ENCODE peak calls at places on chromosomes 4 and X, in four cellular contexts. One of them, this sample, is unnamed.

GRCh38 chrX:100695991-100696390 is 35.9 kb downstream of the SYTL4 start:
- DNase-seq in CD4-positive, alpha-beta T cell: no peak
- DNase-seq in IMR-90: peak
- DNase-seq in colonic mucosa: no peak
- DNase-seq in this sample: no peak

GRCh38 chrX:32408389-32408788 is 803.0 kb downstream of the DMD start:
- DNase-seq in CD4-positive, alpha-beta T cell: peak
- DNase-seq in IMR-90: no peak
- DNase-seq in colonic mucosa: no peak
- DNase-seq in this sample: no peak

GRCh38 chr4:124191329-124191728 is 521.2 kb downstream of the ANKRD50 start:
- DNase-seq in IMR-90: no peak
- DNase-seq in CD4-positive, alpha-beta T cell: no peak
- DNase-seq in colonic mucosa: no peak
- DNase-seq in this sample: no peak

GRCh38 chrX:87813566-87813965 is 296.0 kb downstream of the KLHL4 start:
- DNase-seq in CD4-positive, alpha-beta T cell: no peak
- DNase-seq in IMR-90: no peak
- DNase-seq in colonic mucosa: no peak
- DNase-seq in this sample: no peak

GRCh38 chrX:10633722-10634121 is 13.3 kb upstream of the MID1 start:
- DNase-seq in CD4-positive, alpha-beta T cell: no peak
- DNase-seq in colonic mucosa: no peak
- DNase-seq in IMR-90: peak
- DNase-seq in this sample: no peak

GRCh38 chr4:25953740-25954139 is 39.7 kb downstream of the SMIM20 start:
- DNase-seq in IMR-90: peak
- DNase-seq in colonic mucosa: no peak
- DNase-seq in CD4-positive, alpha-beta T cell: no peak
- DNase-seq in this sample: no peak

GRCh38 chrX:119181491-119181890 is 53.9 kb upstream of the KIAA1210 start:
- DNase-seq in colonic mucosa: peak
- DNase-seq in CD4-positive, alpha-beta T cell: no peak
- DNase-seq in IMR-90: no peak
- DNase-seq in this sample: no peak

GRCh38 chrX:124249345-124249744 is 83.1 kb upstream of the TEX13D start:
- DNase-seq in IMR-90: no peak
- DNase-seq in CD4-positive, alpha-beta T cell: no peak
- DNase-seq in colonic mucosa: no peak
- DNase-seq in this sample: no peak

GRCh38 chr4:164536829-164537228 is 217.1 kb upstream of the SMIM31 start:
- DNase-seq in IMR-90: peak
- DNase-seq in CD4-positive, alpha-beta T cell: no peak
- DNase-seq in colonic mucosa: no peak
- DNase-seq in this sample: no peak

GRCh38 chr4:116478343-116478742 is 607.0 kb downstream of the TRAM1L1 start:
- DNase-seq in colonic mucosa: no peak
- DNase-seq in IMR-90: no peak
- DNase-seq in CD4-positive, alpha-beta T cell: no peak
- DNase-seq in this sample: no peak

GRCh38 chr4:122832732-122833131 is 6.1 kb downstream of the FGF2 start:
- DNase-seq in CD4-positive, alpha-beta T cell: no peak
- DNase-seq in IMR-90: peak
- DNase-seq in colonic mucosa: no peak
- DNase-seq in this sample: no peak

GRCh38 chr4:48906283-48907173 is at the start of gene OCIAD2:
- DNase-seq in colonic mucosa: peak
- DNase-seq in CD4-positive, alpha-beta T cell: peak
- DNase-seq in IMR-90: no peak
- DNase-seq in this sample: peak

GRCh38 chrX:95152810-95153209 is 1478.8 kb downstream of the FAM133A start:
- DNase-seq in IMR-90: no peak
- DNase-seq in colonic mucosa: no peak
- DNase-seq in CD4-positive, alpha-beta T cell: no peak
- DNase-seq in this sample: no peak

GRCh38 chr4:100977746-100978397 is 369.5 kb downstream of the PPP3CA start:
- DNase-seq in IMR-90: no peak
- DNase-seq in colonic mucosa: no peak
- DNase-seq in CD4-positive, alpha-beta T cell: no peak
- DNase-seq in this sample: no peak

GRCh38 chrX:115642895-115643530 is 82.0 kb downstream of the PLS3 start:
- DNase-seq in IMR-90: peak
- DNase-seq in CD4-positive, alpha-beta T cell: no peak
- DNase-seq in colonic mucosa: peak
- DNase-seq in this sample: no peak

GRCh38 chrX:24899391-24899790 is 116.4 kb downstream of the ARX start:
- DNase-seq in IMR-90: no peak
- DNase-seq in colonic mucosa: no peak
- DNase-seq in CD4-positive, alpha-beta T cell: no peak
- DNase-seq in this sample: no peak

GRCh38 chr4:20364969-20365368 is 113.3 kb downstream of the SLIT2 start:
- DNase-seq in IMR-90: no peak
- DNase-seq in colonic mucosa: no peak
- DNase-seq in CD4-positive, alpha-beta T cell: no peak
- DNase-seq in this sample: no peak

GRCh38 chr4:29066856-29067255 is 1653.3 kb upstream of the PCDH7 start:
- DNase-seq in IMR-90: peak
- DNase-seq in CD4-positive, alpha-beta T cell: no peak
- DNase-seq in colonic mucosa: no peak
- DNase-seq in this sample: no peak

GRCh38 chr4:187128226-187128625 is 404.6 kb upstream of the FAT1 start:
- DNase-seq in IMR-90: peak
- DNase-seq in CD4-positive, alpha-beta T cell: no peak
- DNase-seq in colonic mucosa: no peak
- DNase-seq in this sample: no peak

GRCh38 chr4:163332526-163333405 is at the start of gene NPY1R:
- DNase-seq in CD4-positive, alpha-beta T cell: no peak
- DNase-seq in IMR-90: peak
- DNase-seq in colonic mucosa: peak
- DNase-seq in this sample: peak

GRCh38 chr4:10079256-10079655 is 37.3 kb downstream of the WDR1 start:
- DNase-seq in CD4-positive, alpha-beta T cell: no peak
- DNase-seq in colonic mucosa: peak
- DNase-seq in IMR-90: no peak
- DNase-seq in this sample: no peak

GRCh38 chrX:40543661-40544328 is 37.0 kb upstream of the ATP6AP2 start:
- DNase-seq in IMR-90: peak
- DNase-seq in colonic mucosa: no peak
- DNase-seq in CD4-positive, alpha-beta T cell: no peak
- DNase-seq in this sample: no peak

GRCh38 chr4:6404611-6405416 is 67.6 kb downstream of the PPP2R2C start:
- DNase-seq in CD4-positive, alpha-beta T cell: no peak
- DNase-seq in colonic mucosa: no peak
- DNase-seq in IMR-90: no peak
- DNase-seq in this sample: no peak

GRCh38 chr4:112361181-112361791 is 64.1 kb downstream of the ALPK1 start:
- DNase-seq in colonic mucosa: no peak
- DNase-seq in IMR-90: peak
- DNase-seq in CD4-positive, alpha-beta T cell: no peak
- DNase-seq in this sample: no peak

GRCh38 chrX:40140706-40141499 is 43.1 kb upstream of the BCOR start:
- DNase-seq in CD4-positive, alpha-beta T cell: no peak
- DNase-seq in IMR-90: peak
- DNase-seq in colonic mucosa: no peak
- DNase-seq in this sample: no peak

GRCh38 chr4:14920759-14921313 is 81.4 kb upstream of the CPEB2 start:
- DNase-seq in CD4-positive, alpha-beta T cell: no peak
- DNase-seq in IMR-90: no peak
- DNase-seq in colonic mucosa: no peak
- DNase-seq in this sample: no peak

GRCh38 chr4:472881-473574 is 25.9 kb downstream of the ZNF721 start:
- DNase-seq in IMR-90: peak
- DNase-seq in colonic mucosa: no peak
- DNase-seq in CD4-positive, alpha-beta T cell: no peak
- DNase-seq in this sample: no peak

GRCh38 chr4:16788893-16789292 is 109.6 kb downstream of the LDB2 start:
- DNase-seq in CD4-positive, alpha-beta T cell: no peak
- DNase-seq in IMR-90: no peak
- DNase-seq in colonic mucosa: no peak
- DNase-seq in this sample: no peak

GRCh38 chr4:165537028-165537648 is 158.3 kb downstream of the CPE start:
- DNase-seq in CD4-positive, alpha-beta T cell: no peak
- DNase-seq in IMR-90: peak
- DNase-seq in colonic mucosa: no peak
- DNase-seq in this sample: no peak

GRCh38 chr4:127506283-127506682 is 126.5 kb upstream of the INTU start:
- DNase-seq in colonic mucosa: no peak
- DNase-seq in CD4-positive, alpha-beta T cell: no peak
- DNase-seq in IMR-90: no peak
- DNase-seq in this sample: no peak

GRCh38 chrX:120839506-120839905 is 36.2 kb downstream of the CT47B1 start:
- DNase-seq in CD4-positive, alpha-beta T cell: no peak
- DNase-seq in colonic mucosa: no peak
- DNase-seq in IMR-90: no peak
- DNase-seq in this sample: no peak

GRCh38 chr4:19850909-19851308 is 400.8 kb upstream of the SLIT2 start:
- DNase-seq in CD4-positive, alpha-beta T cell: no peak
- DNase-seq in IMR-90: peak
- DNase-seq in colonic mucosa: no peak
- DNase-seq in this sample: no peak

GRCh38 chr4:56656346-56656643 is 24.8 kb downstream of the HOPX start:
- DNase-seq in CD4-positive, alpha-beta T cell: peak
- DNase-seq in IMR-90: no peak
- DNase-seq in colonic mucosa: no peak
- DNase-seq in this sample: no peak

GRCh38 chrX:17859609-17860178 is 1.4 kb downstream of the RAI2 start:
- DNase-seq in CD4-positive, alpha-beta T cell: peak
- DNase-seq in IMR-90: no peak
- DNase-seq in colonic mucosa: no peak
- DNase-seq in this sample: no peak

GRCh38 chr4:10188400-10189004 is 71.9 kb upstream of the WDR1 start:
- DNase-seq in colonic mucosa: no peak
- DNase-seq in IMR-90: no peak
- DNase-seq in CD4-positive, alpha-beta T cell: no peak
- DNase-seq in this sample: no peak

GRCh38 chrX:71627588-71628404 is 9.5 kb upstream of the CXCR3 start:
- DNase-seq in IMR-90: no peak
- DNase-seq in CD4-positive, alpha-beta T cell: no peak
- DNase-seq in colonic mucosa: no peak
- DNase-seq in this sample: no peak

GRCh38 chr4:155675709-155676429 is 9.2 kb downstream of the GUCY1A1 start:
- DNase-seq in colonic mucosa: no peak
- DNase-seq in CD4-positive, alpha-beta T cell: no peak
- DNase-seq in IMR-90: no peak
- DNase-seq in this sample: no peak

GRCh38 chr4:73308286-73308685 is 49.7 kb upstream of the ANKRD17 start:
- DNase-seq in CD4-positive, alpha-beta T cell: no peak
- DNase-seq in colonic mucosa: no peak
- DNase-seq in IMR-90: peak
- DNase-seq in this sample: no peak
- TF ChIP-seq CTCF in CD4-positive, alpha-beta T cell: no peak
- TF ChIP-seq CTCF in colonic mucosa: no peak
- TF ChIP-seq CTCF in IMR-90: peak
- TF ChIP-seq CTCF in this sample: peak

GRCh38 chr4:94451669-94452475 is at the start of gene PDLIM5:
- DNase-seq in colonic mucosa: peak
- DNase-seq in IMR-90: peak
- DNase-seq in CD4-positive, alpha-beta T cell: peak
- DNase-seq in this sample: peak
- TF ChIP-seq CTCF in colonic mucosa: no peak
- TF ChIP-seq CTCF in IMR-90: no peak
- TF ChIP-seq CTCF in CD4-positive, alpha-beta T cell: no peak
- TF ChIP-seq CTCF in this sample: no peak

GRCh38 chr4:139453041-139453370 is 915 bp upstream of the RAB33B start:
- DNase-seq in IMR-90: no peak
- DNase-seq in colonic mucosa: peak
- DNase-seq in CD4-positive, alpha-beta T cell: peak
- DNase-seq in this sample: no peak
- TF ChIP-seq CTCF in IMR-90: peak
- TF ChIP-seq CTCF in colonic mucosa: peak
- TF ChIP-seq CTCF in CD4-positive, alpha-beta T cell: peak
- TF ChIP-seq CTCF in this sample: peak

DNA sequence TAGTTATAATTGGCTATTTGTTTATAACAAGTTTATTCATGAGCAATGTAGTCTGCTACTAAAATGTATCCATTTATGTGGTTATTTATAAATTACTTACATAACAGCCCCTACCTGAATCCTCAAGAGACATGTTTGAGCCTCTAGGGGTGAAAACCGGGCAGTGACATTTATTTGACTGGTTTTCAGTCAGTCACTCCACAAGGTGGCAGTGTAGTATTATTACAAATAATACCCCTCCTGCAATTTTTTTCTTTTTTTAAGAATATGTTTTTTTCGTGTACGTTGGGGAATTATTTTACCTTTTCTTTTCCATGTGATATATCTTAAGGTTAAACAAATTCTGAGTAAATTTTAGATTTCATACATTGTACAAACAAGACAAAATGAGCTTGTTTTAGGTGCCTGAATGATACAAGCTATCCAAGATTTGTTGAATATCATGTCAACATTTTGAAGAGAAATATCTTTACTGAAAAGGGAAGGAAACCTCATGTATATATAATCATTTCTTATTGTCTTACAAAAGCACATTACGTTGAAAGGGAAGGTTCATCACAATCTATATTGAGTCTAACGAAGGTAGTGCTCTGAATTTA is 598.7 kb upstream of the TECRL start:
- DNase-seq in IMR-90: no peak
- DNase-seq in colonic mucosa: no peak
- DNase-seq in CD4-positive, alpha-beta T cell: no peak
- DNase-seq in this sample: no peak
- TF ChIP-seq CTCF in IMR-90: peak
- TF ChIP-seq CTCF in colonic mucosa: peak
- TF ChIP-seq CTCF in CD4-positive, alpha-beta T cell: no peak
- TF ChIP-seq CTCF in this sample: peak

GRCh38 chrX:150361070-150361776 is 1.9 kb upstream of the MAMLD1 start:
- DNase-seq in CD4-positive, alpha-beta T cell: no peak
- DNase-seq in IMR-90: peak
- DNase-seq in colonic mucosa: no peak
- DNase-seq in this sample: no peak
- TF ChIP-seq CTCF in CD4-positive, alpha-beta T cell: no peak
- TF ChIP-seq CTCF in IMR-90: peak
- TF ChIP-seq CTCF in colonic mucosa: no peak
- TF ChIP-seq CTCF in this sample: no peak

GRCh38 chrX:18984381-18985185 is 669 bp upstream of the PHKA2 start:
- DNase-seq in IMR-90: peak
- DNase-seq in CD4-positive, alpha-beta T cell: peak
- DNase-seq in colonic mucosa: peak
- DNase-seq in this sample: peak
- TF ChIP-seq CTCF in IMR-90: peak
- TF ChIP-seq CTCF in CD4-positive, alpha-beta T cell: peak
- TF ChIP-seq CTCF in colonic mucosa: peak
- TF ChIP-seq CTCF in this sample: peak

GRCh38 chr4:118077767-118078105 is 43.5 kb downstream of the NDST3 start:
- DNase-seq in colonic mucosa: no peak
- DNase-seq in IMR-90: no peak
- DNase-seq in CD4-positive, alpha-beta T cell: no peak
- DNase-seq in this sample: no peak

GRCh38 chr4:118082182-118082581 is 47.9 kb downstream of the NDST3 start:
- DNase-seq in IMR-90: no peak
- DNase-seq in CD4-positive, alpha-beta T cell: no peak
- DNase-seq in colonic mucosa: no peak
- DNase-seq in this sample: no peak

GRCh38 chr4:118076958-118077766 is 42.9 kb downstream of the NDST3 start:
- DNase-seq in colonic mucosa: peak
- DNase-seq in IMR-90: peak
- DNase-seq in CD4-positive, alpha-beta T cell: no peak
- DNase-seq in this sample: no peak
- TF ChIP-seq CTCF in colonic mucosa: no peak
- TF ChIP-seq CTCF in IMR-90: peak
- TF ChIP-seq CTCF in CD4-positive, alpha-beta T cell: no peak
- TF ChIP-seq CTCF in this sample: peak

GRCh38 chr4:62548108-62548524 is 1348.0 kb downstream of the ADGRL3 start:
- DNase-seq in CD4-positive, alpha-beta T cell: no peak
- DNase-seq in colonic mucosa: no peak
- DNase-seq in IMR-90: no peak
- DNase-seq in this sample: no peak
- TF ChIP-seq CTCF in CD4-positive, alpha-beta T cell: no peak
- TF ChIP-seq CTCF in colonic mucosa: no peak
- TF ChIP-seq CTCF in IMR-90: no peak
- TF ChIP-seq CTCF in this sample: no peak

This sample was measured in D721Med.